ENCODE peak calls at places on chromosomes 3 and 15, in eight cellular contexts. S, N, H, A, M, D, F and W are unnamed samples.

GRCh38 chr15:99708563-99708962 is 24.7 kb downstream of the LYSMD4 start:
- DNase-seq in N (peak), M (no peak), D (peak), H (peak), S (peak), A (peak), F (peak), W (peak)

GRCh38 chr3:167656821-167657220 is 3.1 kb upstream of the WDR49 start:
- DNase-seq in M (no peak), H (no peak), F (no peak), D (no peak), A (no peak), N (no peak), S (no peak), W (no peak)

GRCh38 chr3:10154335-10155122 is 10.2 kb upstream of the IRAK2 start:
- DNase-seq in F (no peak), D (no peak), A (no peak), H (no peak), N (no peak), S (no peak), M (no peak), W (no peak)

GRCh38 chr3:18237251-18238005 is 187.7 kb downstream of the SATB1 start:
- DNase-seq in N (peak), D (no peak), A (no peak), S (no peak), M (no peak), F (peak), H (no peak), W (peak)

GRCh38 chr3:32616267-32616962 is 45.8 kb upstream of the DYNC1LI1 start:
- DNase-seq in H (no peak), N (no peak), D (no peak), S (no peak), F (no peak), M (no peak), A (no peak), W (no peak)

GRCh38 chr15:94844533-94845390 is 613.4 kb downstream of the MCTP2 start:
- DNase-seq in M (peak), A (peak), S (peak), N (no peak), H (peak), F (peak), D (peak), W (no peak)

GRCh38 chr3:60246361-60246760 is 1004.9 kb downstream of the FHIT start:
- DNase-seq in A (no peak), N (no peak), F (no peak), M (no peak), H (no peak), S (no peak), D (no peak), W (no peak)

GRCh38 chr3:145898487-145898886 is 262.5 kb downstream of the PLOD2 start:
- DNase-seq in D (no peak), S (no peak), M (no peak), H (no peak), F (peak), A (no peak), N (no peak), W (peak)

DNA sequence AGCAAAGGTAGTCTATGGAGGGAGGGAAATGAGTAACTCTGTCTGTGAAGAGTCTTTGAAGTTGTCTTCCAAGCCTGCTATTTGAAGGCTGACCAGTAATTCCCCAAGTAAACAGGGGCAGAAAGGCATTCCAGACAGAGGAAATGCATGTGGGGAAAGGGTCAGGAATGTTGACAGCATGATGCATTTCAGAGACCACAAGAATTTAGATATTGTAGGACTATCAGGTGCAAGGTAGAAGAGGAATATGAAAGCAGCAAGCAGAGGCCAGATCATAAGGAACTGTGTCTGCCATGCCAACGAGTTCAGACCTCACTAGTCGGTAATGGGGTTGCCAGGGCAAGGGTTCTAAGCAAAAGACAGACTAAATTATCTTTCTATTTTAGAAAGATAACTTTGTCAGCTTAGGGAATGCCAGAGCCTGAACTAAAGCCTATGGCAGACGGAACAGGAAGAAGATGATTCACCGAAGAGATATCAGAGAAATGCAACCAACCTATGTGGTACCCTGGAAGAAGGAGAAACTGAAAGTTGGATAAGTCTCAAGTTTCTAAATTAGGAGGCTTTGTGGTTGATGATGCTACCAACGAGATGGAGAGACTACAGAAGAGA is 327.0 kb upstream of the RORA start:
- DNase-seq in N (peak), D (no peak), M (no peak), S (no peak), H (no peak), A (no peak), F (peak), W (peak)
- H3K4me3 ChIP-seq in N (no peak), D (no peak), M (no peak), S (no peak), H (no peak), A (no peak), F (no peak), W (no peak)

DNA sequence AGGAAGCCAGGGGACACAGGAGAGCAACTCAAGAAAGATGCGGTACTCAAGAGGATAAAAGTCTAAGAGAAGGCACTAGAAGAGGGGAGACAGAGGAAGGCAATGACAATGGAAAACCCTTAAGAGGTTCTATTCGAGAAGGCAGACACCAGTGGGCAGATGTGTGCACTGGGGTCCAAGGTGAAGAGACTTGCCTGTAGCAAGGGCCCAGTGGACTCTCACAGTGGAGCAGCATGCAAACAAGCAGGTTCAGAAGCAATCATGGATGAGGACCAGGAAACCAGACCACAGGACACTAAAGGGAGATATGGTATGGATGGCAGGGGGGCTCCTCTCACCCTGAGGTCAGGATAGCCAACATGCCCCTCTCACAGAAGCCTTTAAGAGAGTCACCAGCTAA is 2.7 kb downstream of the ADCY5 start:
- DNase-seq in D (no peak), H (no peak), N (no peak), M (no peak), F (no peak), A (no peak), S (no peak), W (no peak)
- H3K4me3 ChIP-seq in D (peak), H (no peak), N (no peak), M (no peak), F (no peak), A (no peak), S (no peak), W (no peak)

GRCh38 chr15:67831363-67831762 is 6.1 kb downstream of the SKOR1 start:
- DNase-seq in M (no peak), S (no peak), H (no peak), A (no peak), D (no peak), F (no peak), N (no peak), W (no peak)

GRCh38 chr15:67833504-67834248 is 6.2 kb downstream of the RNU6-1 start:
- DNase-seq in M (peak), F (peak), A (no peak), H (no peak), S (peak), N (no peak), D (peak), W (peak)

GRCh38 chr15:67832031-67832551 is 6.8 kb downstream of the SKOR1 start:
- DNase-seq in H (no peak), M (peak), S (peak), F (no peak), A (peak), D (no peak), N (no peak), W (no peak)

GRCh38 chr15:67834249-67834592 is 5.6 kb downstream of the RNU6-1 start:
- DNase-seq in F (no peak), D (no peak), N (no peak), M (no peak), S (no peak), H (no peak), A (no peak), W (peak)

DNA sequence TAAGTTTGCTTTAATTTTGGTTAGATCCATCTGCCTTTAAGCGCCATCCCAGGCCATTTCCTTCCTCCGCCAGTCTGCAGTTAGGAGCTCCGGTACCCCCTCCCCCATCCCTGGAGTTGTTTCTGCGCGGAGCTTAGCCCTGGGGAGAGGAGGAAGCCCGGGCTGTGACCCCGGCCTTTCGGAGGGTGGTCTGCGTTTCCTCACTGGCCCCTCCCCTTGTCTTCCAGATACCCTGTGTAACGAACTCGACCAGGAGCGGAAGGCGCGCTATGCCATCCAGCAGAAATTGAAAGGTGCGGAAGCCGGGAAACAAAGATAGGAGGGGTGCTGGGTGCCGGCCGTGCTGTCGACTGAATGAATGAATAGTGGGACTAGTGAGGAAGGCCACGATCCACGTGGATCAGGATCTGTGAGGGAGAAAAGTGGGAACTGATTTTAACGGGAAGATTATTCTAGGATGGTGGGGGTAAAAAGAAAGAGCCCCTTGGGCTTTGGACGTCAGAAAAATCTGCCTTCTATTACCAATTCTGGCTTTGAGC is 6.8 kb downstream of the RNU6-1 start:
- DNase-seq in M (peak), D (no peak), F (no peak), S (peak), N (no peak), H (no peak), A (no peak), W (no peak)
- H3K4me3 ChIP-seq in M (peak), D (peak), F (no peak), S (peak), N (no peak), H (peak), A (peak), W (no peak)

GRCh38 chr3:84962460-84962859 is 3.7 kb downstream of the CADM2 start:
- DNase-seq in H (no peak), A (no peak), N (no peak), F (no peak), D (no peak), M (no peak), S (no peak), W (no peak)
- H3K4me3 ChIP-seq in H (no peak), A (no peak), N (no peak), F (no peak), D (no peak), M (peak), S (peak), W (no peak)

GRCh38 chr3:27366062-27366591 is 3.1 kb downstream of the NEK10 start:
- DNase-seq in A (no peak), H (no peak), M (no peak), N (no peak), F (no peak), D (no peak), S (no peak), W (no peak)

DNA sequence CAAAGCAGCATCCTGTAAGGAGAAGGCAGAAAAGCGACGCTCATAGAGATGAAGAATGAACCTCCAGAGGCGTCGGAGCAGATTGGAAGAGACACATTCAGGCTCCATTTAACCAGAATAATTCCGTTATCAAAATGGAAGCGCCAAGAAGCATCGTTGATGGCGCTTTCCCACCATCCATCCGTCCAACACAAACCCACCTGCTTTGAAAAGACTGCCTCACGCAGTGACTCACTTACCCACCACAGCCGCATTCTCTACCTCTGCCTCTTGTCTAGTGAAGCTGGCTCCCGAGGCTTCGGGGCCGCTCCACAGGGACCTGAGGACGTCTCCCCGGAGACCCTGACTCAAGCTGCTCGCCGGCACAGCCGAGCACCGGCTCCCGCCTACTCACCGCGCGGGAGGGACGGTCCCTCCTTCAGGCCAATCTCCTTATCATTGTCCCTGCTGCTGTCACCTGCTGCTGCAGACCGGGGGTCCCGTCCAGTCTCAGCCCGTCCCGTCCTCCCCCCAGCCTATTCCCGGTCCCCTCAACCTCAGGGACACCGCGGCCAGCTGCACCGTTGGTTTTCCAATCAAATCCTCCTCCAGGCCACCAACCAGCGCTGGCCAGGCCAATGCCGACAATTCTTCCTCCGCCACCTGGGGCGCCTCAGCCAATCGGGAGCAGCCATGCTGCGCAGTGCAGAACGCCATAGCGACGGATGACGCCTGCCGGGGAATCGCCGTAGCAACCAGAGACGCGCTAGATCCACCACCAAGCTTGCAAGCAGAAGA is at the start of gene NEK10:
- DNase-seq in F (peak), D (peak), M (peak), S (peak), A (peak), H (peak), N (no peak), W (peak)
- H3K4me3 ChIP-seq in F (peak), D (peak), M (peak), S (peak), A (peak), H (peak), N (no peak), W (peak)

GRCh38 chr3:157464283-157464682 is 27.6 kb downstream of the PTX3 start:
- DNase-seq in A (no peak), M (no peak), N (no peak), D (no peak), S (no peak), F (no peak), H (no peak), W (peak)

GRCh38 chr3:157460253-157460652 is 23.6 kb downstream of the PTX3 start:
- DNase-seq in S (no peak), F (peak), A (no peak), D (no peak), H (no peak), M (no peak), N (no peak), W (peak)

GRCh38 chr3:157465741-157466140 is 29.1 kb downstream of the PTX3 start:
- DNase-seq in S (no peak), N (no peak), M (no peak), F (no peak), D (no peak), H (no peak), A (no peak), W (peak)

GRCh38 chr3:157467165-157467564 is 30.5 kb downstream of the PTX3 start:
- DNase-seq in H (no peak), D (no peak), F (peak), M (no peak), S (no peak), N (no peak), A (no peak), W (peak)

DNA sequence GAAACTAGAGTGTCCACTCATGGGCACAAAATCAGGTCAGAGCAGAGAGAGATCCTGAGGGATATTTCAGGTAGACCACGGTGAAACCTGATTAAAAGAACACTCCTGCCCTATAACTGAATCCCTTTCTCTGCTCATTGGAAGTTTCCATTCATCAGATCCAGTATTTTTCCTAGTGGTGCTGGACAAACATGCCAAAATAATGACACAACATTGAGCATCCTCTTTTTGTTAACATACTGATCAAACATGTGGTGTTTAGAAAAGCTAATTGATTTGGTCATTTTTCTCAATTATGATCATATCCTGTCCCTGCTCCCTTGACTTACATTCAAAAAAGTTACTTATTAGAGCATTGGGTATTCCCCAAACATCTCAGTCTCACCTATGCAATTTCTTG is 27.2 kb downstream of the PTX3 start:
- DNase-seq in D (no peak), F (no peak), H (no peak), M (no peak), N (no peak), S (no peak), A (no peak), W (no peak)
- H3K4me3 ChIP-seq in D (no peak), F (no peak), H (no peak), M (no peak), N (no peak), S (no peak), A (no peak), W (no peak)

GRCh38 chr15:40931300-40932142 is 2.4 kb downstream of the DLL4 start:
- DNase-seq in A (no peak), D (no peak), H (no peak), F (no peak), S (no peak), M (no peak), N (no peak), W (no peak)

GRCh38 chr15:40934457-40934856 is 5.3 kb downstream of the DLL4 start:
- DNase-seq in D (no peak), N (no peak), H (no peak), M (no peak), S (no peak), A (no peak), F (no peak), W (no peak)

GRCh38 chr15:40932146-40932545 is 3.0 kb downstream of the DLL4 start:
- DNase-seq in H (no peak), N (no peak), A (no peak), M (no peak), D (no peak), F (no peak), S (no peak), W (no peak)

GRCh38 chr15:40933520-40933904 is 4.4 kb downstream of the DLL4 start:
- DNase-seq in N (no peak), D (no peak), A (no peak), S (no peak), H (no peak), M (no peak), F (no peak), W (no peak)

DNA sequence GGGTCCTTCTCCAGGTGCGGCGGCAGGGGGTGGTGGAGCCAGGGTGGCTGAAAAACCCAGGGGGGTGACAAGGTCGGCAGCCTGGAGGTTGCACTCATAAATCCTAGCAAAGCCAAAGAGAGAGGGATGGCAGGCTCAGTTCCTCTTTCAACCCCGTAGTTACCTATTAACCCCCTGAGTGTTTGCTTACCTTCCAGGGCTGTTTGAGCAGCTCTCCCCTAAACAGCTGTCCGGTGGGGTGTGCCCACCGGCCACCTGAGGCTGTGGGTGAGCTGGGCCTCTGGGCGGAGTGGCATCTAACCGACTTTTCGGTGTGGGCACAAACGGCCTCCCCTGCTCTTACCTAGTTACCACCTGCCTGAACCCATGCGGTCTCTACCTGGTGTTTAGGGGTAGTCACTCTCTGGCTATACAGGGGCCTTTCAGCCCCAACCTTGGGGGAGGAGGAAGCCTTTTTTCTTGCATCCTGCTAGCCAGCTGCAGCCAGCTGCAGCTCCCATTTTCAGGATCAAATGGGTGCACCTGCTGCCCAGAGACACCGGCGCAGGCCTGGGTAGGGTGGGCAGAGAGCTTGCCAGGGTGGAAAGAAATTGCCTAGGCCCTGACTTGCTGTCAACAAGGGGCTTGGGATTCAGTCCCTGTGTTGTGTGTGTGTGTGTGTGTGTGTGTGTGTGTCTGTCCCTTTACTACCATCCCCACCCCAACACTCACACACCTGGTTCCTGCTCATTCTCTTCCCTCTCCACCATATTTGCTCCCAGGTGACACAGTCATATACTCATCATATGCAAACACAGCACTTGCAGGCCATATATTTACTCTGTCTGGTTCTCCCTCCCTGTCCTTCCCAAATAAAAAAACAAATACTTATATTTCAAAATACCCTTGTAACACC is 3.7 kb downstream of the DLL4 start:
- DNase-seq in N (no peak), D (no peak), H (no peak), M (no peak), A (no peak), S (no peak), F (no peak), W (no peak)
- H3K4me3 ChIP-seq in N (no peak), D (peak), H (peak), M (no peak), A (peak), S (no peak), F (no peak), W (no peak)

DNA sequence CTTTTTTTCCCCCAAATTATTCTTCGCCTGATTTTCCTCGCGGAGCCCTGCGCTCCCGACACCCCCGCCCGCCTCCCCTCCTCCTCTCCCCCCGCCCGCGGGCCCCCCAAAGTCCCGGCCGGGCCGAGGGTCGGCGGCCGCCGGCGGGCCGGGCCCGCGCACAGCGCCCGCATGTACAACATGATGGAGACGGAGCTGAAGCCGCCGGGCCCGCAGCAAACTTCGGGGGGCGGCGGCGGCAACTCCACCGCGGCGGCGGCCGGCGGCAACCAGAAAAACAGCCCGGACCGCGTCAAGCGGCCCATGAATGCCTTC is 422 bp downstream of the SOX2 start:
- DNase-seq in D (no peak), M (peak), H (no peak), A (no peak), N (no peak), F (peak), S (no peak), W (no peak)
- H3K4me3 ChIP-seq in D (peak), M (peak), H (peak), A (peak), N (no peak), F (peak), S (peak), W (peak)